ENCODE peak calls at places on chromosomes 1 and 21, in six cellular contexts. T is midbrain; H is omental fat pad; U is lower lobe of right lung; F is activated naive CD4-positive, alpha-beta T cell treated with anti-CD3 and anti-CD28 coated beads, Interleukin-2, amount 50 U/mL, for 16 hours; D is GM04504. M is an unnamed sample.

GRCh38 chr1:177615251-177615650 is 354.6 kb downstream of the SEC16B start:
- DNase-seq in T (no peak), H (no peak), U (no peak), F (no peak), D (no peak), M (no peak)

GRCh38 chr1:109034382-109034781 is 7.5 kb downstream of the WDR47 start:
- DNase-seq in T (no peak), H (no peak), U (no peak), F (no peak), D (no peak), M (no peak)

GRCh38 chr1:50968884-50969610 is 998 bp upstream of the CDKN2C start:
- DNase-seq in T (peak; percentile 69), H (no peak), U (peak; percentile 71), F (peak; percentile 35), D (no peak), M (no peak)

GRCh38 chr1:219088778-219089557 is 84.7 kb upstream of the LYPLAL1 start:
- DNase-seq in T (no peak), H (peak; percentile 47), U (peak; percentile 72), F (no peak), D (peak; percentile 83), M (peak; percentile 55)

GRCh38 chr1:186927884-186928283 is 99.1 kb downstream of the PLA2G4A start:
- DNase-seq in T (no peak), H (no peak), U (no peak), F (no peak), D (no peak), M (no peak)

GRCh38 chr1:39525366-39526165 is 34.1 kb downstream of the BMP8A start:
- DNase-seq in T (no peak), H (no peak), U (no peak), F (no peak), D (no peak), M (no peak)

GRCh38 chr1:208536176-208536575 is 292.0 kb upstream of the PLXNA2 start:
- DNase-seq in T (no peak), H (no peak), U (no peak), F (no peak), D (no peak), M (no peak)

GRCh38 chr21:36330904-36331303 is 10.9 kb downstream of the MORC3 start:
- DNase-seq in T (peak; percentile 41), H (no peak), U (no peak), F (peak; percentile 55), D (no peak), M (no peak)

GRCh38 chr1:211928993-211929637 is 98.6 kb upstream of the LPGAT1 start:
- DNase-seq in T (no peak), H (no peak), U (no peak), F (no peak), D (no peak), M (no peak)

GRCh38 chr1:245971711-245972085 is 535.4 kb downstream of the SMYD3 start:
- DNase-seq in T (no peak), H (no peak), U (no peak), F (no peak), D (no peak), M (no peak)

GRCh38 chr1:226832613-226833012 is 37.8 kb upstream of the PSEN2 start:
- DNase-seq in T (no peak), H (no peak), U (no peak), F (no peak), D (no peak), M (no peak)

GRCh38 chr1:83901547-83902155 is 97.3 kb downstream of the TTLL7 start:
- DNase-seq in T (no peak), H (no peak), U (no peak), F (no peak), D (peak; percentile 58), M (no peak)

GRCh38 chr1:247301176-247301540 is 30.5 kb downstream of the ZNF496 start:
- DNase-seq in T (no peak), H (no peak), U (no peak), F (no peak), D (no peak), M (no peak)

GRCh38 chr1:111742938-111743549 is 3.8 kb upstream of the INKA2 start:
- DNase-seq in T (no peak), H (no peak), U (peak; percentile 24), F (no peak), D (no peak), M (peak; percentile 56)

GRCh38 chr1:78839704-78840277 is 166.7 kb downstream of the ADGRL4 start:
- DNase-seq in T (peak; percentile 62), H (no peak), U (no peak), F (peak; percentile 11), D (no peak), M (peak; percentile 18)

GRCh38 chr21:42037943-42038342 is 27.8 kb upstream of the ZBTB21 start:
- DNase-seq in T (no peak), H (no peak), U (peak; percentile 39), F (no peak), D (no peak), M (no peak)